ENCODE peak calls at places on chromosomes 7 and 10, in six cellular contexts. C, A, Y, G, F and H are unnamed samples.

GRCh38 chr7:111173990-111174389 is 83.1 kb downstream of the LRRN3 start:
- DNase-seq in G (no peak), A (no peak), Y (no peak), C (no peak), F (no peak), H (no peak)

GRCh38 chr10:110209926-110210662 is 2.7 kb downstream of the MXI1 start:
- DNase-seq in G (peak; percentile 25), F (peak; percentile 14), C (no peak), A (peak; percentile 53), Y (peak; percentile 23), H (peak; percentile 88)

GRCh38 chr7:64874114-64874513 is 29.0 kb upstream of the ZNF273 start:
- DNase-seq in Y (no peak), A (no peak), F (peak; percentile 12), C (no peak), G (no peak), H (no peak)

GRCh38 chr7:1729773-1730172 is 59.7 kb downstream of the ELFN1 start:
- DNase-seq in G (no peak), Y (no peak), C (no peak), A (no peak), F (no peak), H (no peak)

GRCh38 chr7:72546586-72546985 is 134.4 kb upstream of the CALN1 start:
- DNase-seq in Y (no peak), A (no peak), C (no peak), F (no peak), G (no peak), H (no peak)

GRCh38 chr10:118041316-118041715 is 5.4 kb downstream of the RAB11FIP2 start:
- DNase-seq in F (peak; percentile 68), G (peak; percentile 79), Y (peak; percentile 62), C (peak; percentile 52), A (no peak), H (no peak)

GRCh38 chr7:7895004-7895650 is 73.5 kb upstream of the GLCCI1 start:
- DNase-seq in G (no peak), Y (no peak), A (no peak), C (no peak), F (no peak), H (no peak)

GRCh38 chr7:100894860-100895700 is 608 bp downstream of the ACHE start:
- DNase-seq in G (no peak), Y (no peak), C (no peak), F (no peak), A (peak; percentile 52), H (no peak)

GRCh38 chr7:43758861-43759683 is 592 bp downstream of the BLVRA start:
- DNase-seq in C (no peak), G (peak; percentile 38), Y (peak; percentile 46), A (peak; percentile 30), F (no peak), H (no peak)

GRCh38 chr10:44963772-44964633 is 4.4 kb downstream of the RASSF4 start:
- DNase-seq in C (no peak), A (peak; percentile 54), G (no peak), Y (peak; percentile 58), F (no peak), H (peak; percentile 87)

GRCh38 chr10:46216836-46217748 is 69.7 kb upstream of the ANTXRL start:
- DNase-seq in G (peak; percentile 5), A (no peak), Y (no peak), F (no peak), C (no peak), H (no peak)

GRCh38 chr7:132646064-132646463 is 69.8 kb upstream of the PLXNA4 start:
- DNase-seq in A (no peak), C (no peak), Y (no peak), F (no peak), G (no peak), H (no peak)

GRCh38 chr7:132472463-132473120 is 103.7 kb downstream of the PLXNA4 start:
- DNase-seq in A (no peak), G (peak; percentile 50), C (no peak), Y (peak; percentile 70), F (peak; percentile 75), H (peak; percentile 78)

GRCh38 chr10:44982496-44982895 is 3.9 kb upstream of the DEPP1 start:
- DNase-seq in F (no peak), C (no peak), G (no peak), Y (no peak), A (no peak), H (no peak)

GRCh38 chr7:72435913-72436480 is 23.9 kb upstream of the CALN1 start:
- DNase-seq in F (peak; percentile 52), A (no peak), C (no peak), G (no peak), Y (no peak), H (no peak)

GRCh38 chr7:30286749-30287148 is 2.4 kb downstream of the ZNRF2 start:
- DNase-seq in Y (no peak), A (no peak), G (no peak), F (no peak), C (no peak), H (no peak)

GRCh38 chr10:89625041-89625765 is 19.8 kb downstream of the PANK1 start:
- DNase-seq in F (peak; percentile 27), C (no peak), Y (no peak), A (no peak), G (no peak), H (no peak)

GRCh38 chr10:84606428-84606827 is 278.0 kb downstream of the CCSER2 start:
- DNase-seq in G (no peak), C (no peak), A (no peak), F (no peak), Y (no peak), H (peak; percentile 9)

GRCh38 chr7:90337106-90337505 is 9.4 kb upstream of the GTPBP10 start:
- DNase-seq in C (no peak), Y (no peak), A (no peak), F (no peak), G (no peak), H (no peak)

GRCh38 chr7:134355925-134356324 is 39.2 kb upstream of the SLC35B4 start:
- DNase-seq in A (no peak), F (peak; percentile 33), Y (peak; percentile 7), C (peak; percentile 70), G (peak; percentile 35), H (peak; percentile 41)

GRCh38 chr7:55130079-55130476 is 111.3 kb downstream of the EGFR start:
- DNase-seq in C (no peak), G (peak; percentile 33), F (peak; percentile 42), Y (peak; percentile 42), A (no peak), H (no peak)

GRCh38 chr10:59580257-59580863 is 129.3 kb downstream of the SLC16A9 start:
- DNase-seq in G (peak; percentile 82), F (peak; percentile 65), Y (peak; percentile 87), C (peak; percentile 12), A (no peak), H (no peak)

GRCh38 chr7:82266081-82266480 is 177.5 kb downstream of the CACNA2D1 start:
- DNase-seq in C (no peak), G (no peak), F (no peak), A (no peak), Y (no peak), H (no peak)

GRCh38 chr7:10205690-10206089 is 768.0 kb upstream of the PHF14 start:
- DNase-seq in A (no peak), C (no peak), F (no peak), Y (no peak), G (no peak), H (no peak)

GRCh38 chr10:133388265-133388972 is 5.5 kb upstream of the MTG1 start:
- DNase-seq in G (no peak), A (no peak), C (no peak), Y (no peak), F (no peak), H (peak; percentile 60)

GRCh38 chr10:121851791-121852190 is 76.0 kb downstream of the ATE1 start:
- DNase-seq in F (no peak), Y (no peak), C (no peak), G (no peak), A (no peak), H (no peak)

GRCh38 chr10:100303724-100304319 is 17.3 kb upstream of the BLOC1S2 start:
- DNase-seq in A (no peak), C (no peak), Y (peak; percentile 49), G (peak; percentile 52), F (peak; percentile 42), H (no peak)

GRCh38 chr10:46514899-46515298 is 41.6 kb downstream of the GPRIN2 start:
- DNase-seq in G (no peak), F (no peak), Y (no peak), C (no peak), A (no peak), H (no peak)

GRCh38 chr7:95342642-95343252 is 18.4 kb upstream of the PON1 start:
- DNase-seq in Y (no peak), C (no peak), G (no peak), A (no peak), F (no peak), H (no peak)
- TF ChIP-seq CTCF in Y (no peak), C (no peak), G (no peak), A (no peak), F (peak; percentile 1), H (no peak)

GRCh38 chr10:13440709-13441061 is 88.1 kb downstream of the BEND7 start:
- DNase-seq in F (no peak), A (no peak), C (no peak), G (no peak), Y (no peak), H (no peak)
- H3K4me3 ChIP-seq in F (no peak overlapping the region), A (no peak overlapping the region), C (no peak overlapping the region), G (no peak overlapping the region), Y (no peak overlapping the region), H (no peak overlapping the region)

DNA sequence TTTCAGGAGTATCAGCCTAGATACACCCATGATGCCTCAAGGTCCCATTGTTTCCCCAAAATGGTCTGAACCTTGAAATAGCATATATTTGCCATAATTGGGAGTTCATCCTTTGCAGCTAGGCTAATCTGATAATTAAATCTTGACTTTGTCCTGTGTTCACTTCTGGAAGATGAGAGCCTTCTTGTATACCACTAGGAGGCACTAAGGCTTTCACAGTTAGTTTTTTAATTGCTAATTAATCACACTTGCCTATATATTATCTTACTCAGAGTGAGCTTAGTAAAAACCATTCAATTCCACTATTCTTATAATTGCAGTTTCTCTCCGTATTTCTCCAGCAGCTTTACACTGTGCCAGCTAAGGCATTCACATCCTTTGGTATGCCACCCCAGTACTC is 48.7 kb upstream of the MAGI2 start:
- DNase-seq in Y (no peak), A (no peak), C (no peak), F (no peak), G (no peak), H (no peak)
- TF ChIP-seq CTCF in Y (no peak), A (no peak), C (peak; percentile 67), F (peak; percentile 38), G (peak; percentile 19), H (no peak)

GRCh38 chr10:69125554-69125953 is 1.6 kb downstream of the VPS26A start:
- DNase-seq in C (no peak), G (no peak), F (no peak), A (no peak), Y (no peak), H (no peak)
- H3K4me3 ChIP-seq in C (peak overlapping the region; percentile 79), G (peak overlapping the region; percentile 95), F (peak overlapping the region; percentile 72), A (peak overlapping the region; percentile 98), Y (peak overlapping the region; percentile 98), H (peak overlapping the region; percentile 71)

GRCh38 chr10:131277969-131278368 is 33.6 kb downstream of the TCERG1L start:
- DNase-seq in Y (no peak), C (no peak), F (no peak), A (no peak), G (no peak), H (no peak)
- TF ChIP-seq CTCF in Y (no peak), C (no peak), F (no peak), A (no peak), G (no peak), H (no peak)

GRCh38 chr7:45610660-45611299 is 36.6 kb downstream of the ADCY1 start:
- DNase-seq in F (no peak), A (no peak), C (no peak), Y (no peak), G (no peak), H (no peak)
- H3K4me3 ChIP-seq in F (no peak overlapping the region), A (no peak overlapping the region), C (no peak overlapping the region), Y (no peak overlapping the region), G (no peak overlapping the region), H (no peak overlapping the region)